ENCODE peak calls at places on chromosomes 1 and 21, in ten cellular contexts. One of them, this sample, is unnamed.

GRCh38 chr21:30072496-30072895 is 94.1 kb downstream of the CLDN17 start:
- DNase-seq in mammary epithelial cell: peak; percentile 66
- DNase-seq in cardiac fibroblast: peak; percentile 53
- DNase-seq in body of pancreas: peak; percentile 19
- DNase-seq in fibroblast of lung: no peak
- DNase-seq in thoracic aorta: no peak
- DNase-seq in AG10803: peak; percentile 8
- DNase-seq in HL-60: peak; percentile 1
- DNase-seq in NB4: peak; percentile 54
- DNase-seq in PC-3: peak; percentile 72
- DNase-seq in this sample: no peak

GRCh38 chr1:203307690-203308126 is 2.4 kb downstream of the BTG2 start:
- DNase-seq in HL-60: no peak
- DNase-seq in NB4: no peak
- DNase-seq in fibroblast of lung: no peak
- DNase-seq in cardiac fibroblast: no peak
- DNase-seq in mammary epithelial cell: no peak
- DNase-seq in body of pancreas: peak; percentile 27
- DNase-seq in thoracic aorta: no peak
- DNase-seq in AG10803: no peak
- DNase-seq in PC-3: no peak
- DNase-seq in this sample: no peak

GRCh38 chr1:234047113-234047512 is 142.6 kb downstream of the SLC35F3 start:
- DNase-seq in cardiac fibroblast: no peak
- DNase-seq in body of pancreas: no peak
- DNase-seq in AG10803: no peak
- DNase-seq in thoracic aorta: no peak
- DNase-seq in NB4: no peak
- DNase-seq in HL-60: no peak
- DNase-seq in mammary epithelial cell: peak; percentile 25
- DNase-seq in PC-3: peak; percentile 97
- DNase-seq in fibroblast of lung: no peak
- DNase-seq in this sample: no peak

GRCh38 chr1:245407983-245408382 is 253.2 kb downstream of the KIF26B start:
- DNase-seq in HL-60: no peak
- DNase-seq in body of pancreas: no peak
- DNase-seq in PC-3: no peak
- DNase-seq in mammary epithelial cell: no peak
- DNase-seq in fibroblast of lung: no peak
- DNase-seq in cardiac fibroblast: no peak
- DNase-seq in NB4: no peak
- DNase-seq in AG10803: no peak
- DNase-seq in thoracic aorta: no peak
- DNase-seq in this sample: no peak

GRCh38 chr1:41874903-41875411 is 43.8 kb downstream of the HIVEP3 start:
- DNase-seq in AG10803: no peak
- DNase-seq in PC-3: no peak
- DNase-seq in NB4: no peak
- DNase-seq in fibroblast of lung: no peak
- DNase-seq in cardiac fibroblast: no peak
- DNase-seq in HL-60: no peak
- DNase-seq in body of pancreas: no peak
- DNase-seq in thoracic aorta: no peak
- DNase-seq in mammary epithelial cell: no peak
- DNase-seq in this sample: no peak

GRCh38 chr1:183023601-183024351 is 556 bp downstream of the LAMC1 start:
- DNase-seq in PC-3: peak; percentile 65
- DNase-seq in AG10803: peak; percentile 42
- DNase-seq in mammary epithelial cell: peak; percentile 80
- DNase-seq in NB4: peak; percentile 74
- DNase-seq in thoracic aorta: no peak
- DNase-seq in body of pancreas: peak; percentile 81
- DNase-seq in HL-60: no peak
- DNase-seq in cardiac fibroblast: peak; percentile 58
- DNase-seq in fibroblast of lung: peak; percentile 52
- DNase-seq in this sample: peak; percentile 84

GRCh38 chr21:35508389-35508888 is 459.3 kb upstream of the RUNX1 start:
- DNase-seq in fibroblast of lung: peak; percentile 93
- DNase-seq in mammary epithelial cell: peak; percentile 56
- DNase-seq in PC-3: peak; percentile 92
- DNase-seq in cardiac fibroblast: peak; percentile 92
- DNase-seq in HL-60: peak; percentile 96
- DNase-seq in NB4: peak; percentile 98
- DNase-seq in AG10803: peak; percentile 58
- DNase-seq in body of pancreas: peak; percentile 20
- DNase-seq in thoracic aorta: peak; percentile 30
- DNase-seq in this sample: no peak

GRCh38 chr21:16588433-16588860 is 858.7 kb downstream of the USP25 start:
- DNase-seq in AG10803: peak; percentile 70
- DNase-seq in body of pancreas: peak; percentile 21
- DNase-seq in mammary epithelial cell: peak; percentile 85
- DNase-seq in NB4: no peak
- DNase-seq in PC-3: peak; percentile 28
- DNase-seq in cardiac fibroblast: peak; percentile 83
- DNase-seq in HL-60: no peak
- DNase-seq in fibroblast of lung: peak; percentile 77
- DNase-seq in thoracic aorta: peak; percentile 13
- DNase-seq in this sample: no peak

GRCh38 chr1:180953791-180954721 is 41.4 kb downstream of the KIAA1614 start:
- DNase-seq in mammary epithelial cell: no peak
- DNase-seq in HL-60: no peak
- DNase-seq in body of pancreas: peak; percentile 73
- DNase-seq in thoracic aorta: no peak
- DNase-seq in fibroblast of lung: peak; percentile 60
- DNase-seq in PC-3: peak; percentile 48
- DNase-seq in AG10803: peak; percentile 78
- DNase-seq in NB4: no peak
- DNase-seq in cardiac fibroblast: peak; percentile 67
- DNase-seq in this sample: peak; percentile 75

GRCh38 chr1:34188418-34188817 is 11.7 kb downstream of the C1orf94 start:
- DNase-seq in fibroblast of lung: no peak
- DNase-seq in AG10803: no peak
- DNase-seq in cardiac fibroblast: no peak
- DNase-seq in PC-3: no peak
- DNase-seq in body of pancreas: no peak
- DNase-seq in NB4: no peak
- DNase-seq in HL-60: no peak
- DNase-seq in mammary epithelial cell: no peak
- DNase-seq in thoracic aorta: no peak
- DNase-seq in this sample: no peak

GRCh38 chr1:192739476-192740184 is 69.2 kb upstream of the RGS2 start:
- DNase-seq in cardiac fibroblast: no peak
- DNase-seq in NB4: no peak
- DNase-seq in body of pancreas: no peak
- DNase-seq in AG10803: no peak
- DNase-seq in fibroblast of lung: no peak
- DNase-seq in PC-3: no peak
- DNase-seq in mammary epithelial cell: no peak
- DNase-seq in thoracic aorta: no peak
- DNase-seq in HL-60: no peak
- DNase-seq in this sample: no peak

GRCh38 chr1:203764105-203765028 is 616 bp upstream of the LAX1 start:
- DNase-seq in AG10803: no peak
- DNase-seq in cardiac fibroblast: no peak
- DNase-seq in thoracic aorta: no peak
- DNase-seq in HL-60: no peak
- DNase-seq in body of pancreas: no peak
- DNase-seq in fibroblast of lung: no peak
- DNase-seq in mammary epithelial cell: no peak
- DNase-seq in PC-3: no peak
- DNase-seq in NB4: no peak
- DNase-seq in this sample: no peak

GRCh38 chr1:193979219-193979618 is 792.8 kb upstream of the B3GALT2 start:
- DNase-seq in fibroblast of lung: no peak
- DNase-seq in thoracic aorta: no peak
- DNase-seq in AG10803: no peak
- DNase-seq in HL-60: no peak
- DNase-seq in NB4: no peak
- DNase-seq in PC-3: no peak
- DNase-seq in cardiac fibroblast: no peak
- DNase-seq in body of pancreas: no peak
- DNase-seq in mammary epithelial cell: no peak
- DNase-seq in this sample: no peak
- H3K4me3 ChIP-seq in fibroblast of lung: no peak overlapping the region
- H3K4me3 ChIP-seq in thoracic aorta: no peak overlapping the region
- H3K4me3 ChIP-seq in AG10803: no peak overlapping the region
- H3K4me3 ChIP-seq in HL-60: no peak overlapping the region
- H3K4me3 ChIP-seq in NB4: no peak overlapping the region
- H3K4me3 ChIP-seq in PC-3: no peak overlapping the region
- H3K4me3 ChIP-seq in cardiac fibroblast: no peak overlapping the region
- H3K4me3 ChIP-seq in body of pancreas: no peak overlapping the region
- H3K4me3 ChIP-seq in mammary epithelial cell: no peak overlapping the region
- H3K4me3 ChIP-seq in this sample: no peak overlapping the region

DNA sequence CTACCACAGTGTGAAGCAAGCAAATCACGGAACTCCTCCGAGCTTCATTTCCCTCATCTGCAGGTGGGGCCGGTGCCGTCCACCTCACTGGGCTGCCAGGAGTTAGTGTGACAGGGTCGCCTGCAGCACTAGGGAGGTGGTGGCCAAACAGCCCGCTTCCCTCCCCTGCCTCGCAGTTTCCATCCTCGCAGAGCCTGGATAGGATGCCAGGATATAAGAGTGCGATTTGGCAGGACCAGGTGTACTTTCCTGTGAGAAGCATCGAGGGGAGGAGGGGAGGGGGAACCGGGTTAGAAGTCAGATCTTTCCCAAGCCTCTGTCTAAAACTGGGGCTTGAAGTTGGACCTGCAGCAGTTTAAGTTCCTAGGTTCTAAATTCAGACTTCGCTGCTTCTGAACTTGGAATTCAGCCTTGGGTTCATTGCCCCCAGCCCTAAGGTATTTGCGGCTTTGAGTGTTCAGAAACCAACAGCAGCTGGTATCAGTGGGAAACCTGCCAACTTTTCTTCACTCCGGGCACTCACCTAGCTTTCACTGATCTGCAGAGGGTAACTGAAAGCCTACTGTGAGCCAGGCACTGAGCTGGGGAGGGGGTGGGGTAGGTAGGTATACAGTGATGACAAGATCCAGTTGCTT is 1.7 kb upstream of the JUN start:
- DNase-seq in fibroblast of lung: peak; percentile 63
- DNase-seq in HL-60: no peak
- DNase-seq in body of pancreas: peak; percentile 82
- DNase-seq in mammary epithelial cell: peak; percentile 90
- DNase-seq in cardiac fibroblast: peak; percentile 54
- DNase-seq in thoracic aorta: peak; percentile 9
- DNase-seq in NB4: peak; percentile 16
- DNase-seq in PC-3: peak; percentile 80
- DNase-seq in AG10803: peak; percentile 70
- DNase-seq in this sample: no peak
- TF ChIP-seq CTCF in fibroblast of lung: no peak
- TF ChIP-seq CTCF in HL-60: no peak
- TF ChIP-seq CTCF in body of pancreas: no peak
- TF ChIP-seq CTCF in mammary epithelial cell: no peak
- TF ChIP-seq CTCF in cardiac fibroblast: no peak
- TF ChIP-seq CTCF in thoracic aorta: no peak
- TF ChIP-seq CTCF in NB4: no peak
- TF ChIP-seq CTCF in PC-3: no peak
- TF ChIP-seq CTCF in AG10803: no peak
- TF ChIP-seq CTCF in this sample: no peak

GRCh38 chr1:3597599-3597964 is 13.7 kb downstream of the MEGF6 start:
- DNase-seq in thoracic aorta: no peak
- DNase-seq in cardiac fibroblast: no peak
- DNase-seq in AG10803: no peak
- DNase-seq in HL-60: no peak
- DNase-seq in NB4: peak; percentile 65
- DNase-seq in PC-3: no peak
- DNase-seq in body of pancreas: no peak
- DNase-seq in fibroblast of lung: no peak
- DNase-seq in mammary epithelial cell: no peak
- DNase-seq in this sample: peak; percentile 27
- H3K4me3 ChIP-seq in thoracic aorta: no peak overlapping the region
- H3K4me3 ChIP-seq in cardiac fibroblast: no peak overlapping the region
- H3K4me3 ChIP-seq in AG10803: no peak overlapping the region
- H3K4me3 ChIP-seq in HL-60: no peak overlapping the region
- H3K4me3 ChIP-seq in NB4: no peak overlapping the region
- H3K4me3 ChIP-seq in PC-3: no peak overlapping the region
- H3K4me3 ChIP-seq in body of pancreas: no peak overlapping the region
- H3K4me3 ChIP-seq in fibroblast of lung: no peak overlapping the region
- H3K4me3 ChIP-seq in mammary epithelial cell: no peak overlapping the region
- H3K4me3 ChIP-seq in this sample: no peak overlapping the region

GRCh38 chr1:228062085-228062791 is 20.3 kb upstream of the ARF1 start:
- DNase-seq in HL-60: no peak
- DNase-seq in PC-3: no peak
- DNase-seq in NB4: no peak
- DNase-seq in mammary epithelial cell: no peak
- DNase-seq in fibroblast of lung: no peak
- DNase-seq in cardiac fibroblast: no peak
- DNase-seq in body of pancreas: no peak
- DNase-seq in thoracic aorta: no peak
- DNase-seq in AG10803: no peak
- DNase-seq in this sample: no peak

GRCh38 chr1:228058981-228059535 is 23.4 kb upstream of the ARF1 start:
- DNase-seq in PC-3: no peak
- DNase-seq in thoracic aorta: no peak
- DNase-seq in mammary epithelial cell: no peak
- DNase-seq in HL-60: no peak
- DNase-seq in cardiac fibroblast: no peak
- DNase-seq in NB4: no peak
- DNase-seq in fibroblast of lung: no peak
- DNase-seq in AG10803: no peak
- DNase-seq in body of pancreas: no peak
- DNase-seq in this sample: peak; percentile 62

GRCh38 chr1:228061411-228062084 is 21.0 kb upstream of the ARF1 start:
- DNase-seq in NB4: no peak
- DNase-seq in cardiac fibroblast: no peak
- DNase-seq in body of pancreas: no peak
- DNase-seq in fibroblast of lung: no peak
- DNase-seq in HL-60: no peak
- DNase-seq in thoracic aorta: no peak
- DNase-seq in AG10803: no peak
- DNase-seq in mammary epithelial cell: no peak
- DNase-seq in PC-3: no peak
- DNase-seq in this sample: no peak

GRCh38 chr1:228059536-228060457 is 22.7 kb upstream of the ARF1 start:
- DNase-seq in cardiac fibroblast: peak; percentile 36
- DNase-seq in PC-3: peak; percentile 94
- DNase-seq in NB4: no peak
- DNase-seq in HL-60: no peak
- DNase-seq in mammary epithelial cell: peak; percentile 84
- DNase-seq in body of pancreas: peak; percentile 100
- DNase-seq in thoracic aorta: no peak
- DNase-seq in AG10803: no peak
- DNase-seq in fibroblast of lung: peak; percentile 15
- DNase-seq in this sample: peak; percentile 79

DNA sequence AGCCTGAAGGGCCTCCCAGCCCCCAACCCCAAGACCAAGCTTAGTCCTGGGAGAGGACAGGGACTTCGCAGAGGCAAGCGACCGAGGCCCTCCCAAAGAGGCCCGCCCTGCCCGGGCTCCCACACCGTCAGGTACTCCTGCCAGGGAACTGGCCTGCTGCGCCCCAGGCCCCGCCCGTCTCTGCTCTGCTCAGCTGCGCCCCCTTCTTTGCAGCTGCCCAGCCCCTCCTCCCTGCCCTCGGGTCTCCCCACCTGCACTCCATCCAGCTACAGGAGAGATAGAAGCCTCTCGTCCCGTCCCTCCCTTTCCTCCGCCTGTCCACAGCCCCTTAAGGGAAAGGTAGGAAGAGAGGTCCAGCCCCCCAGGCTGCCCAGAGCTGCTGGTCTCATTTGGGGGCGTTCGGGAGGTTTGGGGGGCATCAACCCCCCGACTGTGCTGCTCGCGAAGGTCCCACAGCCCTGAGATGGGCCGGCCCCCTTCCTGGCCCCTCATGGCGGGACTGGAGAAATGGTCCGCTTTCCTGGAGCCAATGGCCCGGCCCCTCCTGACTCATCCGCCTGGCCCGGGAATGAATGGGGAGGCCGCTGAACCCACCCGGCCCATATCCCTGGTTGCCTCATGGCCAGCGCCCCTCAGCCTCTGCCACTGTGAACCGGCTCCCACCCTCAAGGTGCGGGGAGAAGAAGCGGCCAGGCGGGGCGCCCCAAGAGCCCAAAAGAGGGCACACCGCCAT is 21.9 kb upstream of the ARF1 start:
- DNase-seq in NB4: no peak
- DNase-seq in thoracic aorta: no peak
- DNase-seq in mammary epithelial cell: no peak
- DNase-seq in AG10803: no peak
- DNase-seq in cardiac fibroblast: peak; percentile 19
- DNase-seq in HL-60: no peak
- DNase-seq in body of pancreas: peak; percentile 43
- DNase-seq in PC-3: no peak
- DNase-seq in fibroblast of lung: no peak
- DNase-seq in this sample: no peak
- TF ChIP-seq CTCF in NB4: no peak
- TF ChIP-seq CTCF in thoracic aorta: no peak
- TF ChIP-seq CTCF in mammary epithelial cell: no peak
- TF ChIP-seq CTCF in AG10803: no peak
- TF ChIP-seq CTCF in cardiac fibroblast: no peak
- TF ChIP-seq CTCF in HL-60: no peak
- TF ChIP-seq CTCF in body of pancreas: no peak
- TF ChIP-seq CTCF in PC-3: peak; percentile 30
- TF ChIP-seq CTCF in fibroblast of lung: no peak
- TF ChIP-seq CTCF in this sample: no peak

This sample was measured in GM06990.